ENCODE peak calls at places on chromosomes 13 and 19, in six cellular contexts. B is mesenchymal stem cell, P is IMR-90, V is H1, D is mesendoderm, E is trophoblast cell. T is an unnamed sample.

GRCh38 chr19:49390978-49391304 is 2.9 kb downstream of the KASH5 start:
- DNase-seq in V (no peak), E (no peak), B (no peak), D (no peak), P (no peak), T (no peak)

GRCh38 chr19:45250832-45251451 is at the start of gene MARK4:
- DNase-seq in B (peak; percentile 61), P (peak; percentile 34), E (peak; percentile 10), V (no peak), D (peak; percentile 51), T (peak; percentile 55)

GRCh38 chr19:5635427-5635826 is 12.5 kb downstream of the SAFB start:
- DNase-seq in D (no peak), B (no peak), E (no peak), V (no peak), P (no peak), T (no peak)

GRCh38 chr13:100234524-100235136 is 145.7 kb downstream of the PCCA start:
- DNase-seq in V (no peak), D (peak; percentile 45), P (peak; percentile 55), E (no peak), B (peak; percentile 15), T (no peak)

GRCh38 chr13:85373322-85373721 is 425.9 kb downstream of the SLITRK6 start:
- DNase-seq in P (no peak), V (no peak), D (no peak), B (no peak), E (no peak), T (no peak)

GRCh38 chr19:49512970-49513745 is 697 bp downstream of the FCGRT start:
- DNase-seq in V (no peak), E (no peak), D (peak; percentile 56), P (no peak), B (peak; percentile 40), T (peak; percentile 53)

GRCh38 chr13:87123987-87124784 is 547.0 kb upstream of the SLITRK5 start:
- DNase-seq in P (peak; percentile 100), E (peak; percentile 69), V (peak; percentile 19), D (peak; percentile 94), B (peak; percentile 100), T (peak; percentile 8)

GRCh38 chr13:44710576-44710975 is 134.4 kb upstream of the TSC22D1 start:
- DNase-seq in B (peak; percentile 77), P (peak; percentile 96), V (no peak), E (no peak), D (peak; percentile 44), T (no peak)

GRCh38 chr19:11125994-11126685 is 29.4 kb downstream of the SPC24 start:
- DNase-seq in V (no peak), D (peak; percentile 90), P (peak; percentile 64), B (peak; percentile 85), E (peak; percentile 91), T (peak; percentile 65)

GRCh38 chr13:47184311-47184710 is 287.5 kb upstream of the HTR2A start:
- DNase-seq in E (no peak), P (peak; percentile 4), V (no peak), B (no peak), D (no peak), T (no peak)

GRCh38 chr19:956747-957451 is 27.2 kb upstream of the WDR18 start:
- DNase-seq in P (peak; percentile 36), D (peak; percentile 92), V (no peak), B (peak; percentile 78), E (peak; percentile 90), T (peak; percentile 94)

GRCh38 chr19:478236-478888 is 17.5 kb upstream of the SHC2 start:
- DNase-seq in E (no peak), D (no peak), V (no peak), P (no peak), B (no peak), T (no peak)

GRCh38 chr19:8488351-8488750 is 14.1 kb downstream of the PRAM1 start:
- DNase-seq in P (no peak), V (no peak), E (no peak), B (no peak), D (no peak), T (peak; percentile 75)

GRCh38 chr13:97875911-97876310 is 77.6 kb upstream of the IPO5 start:
- DNase-seq in E (no peak), P (no peak), B (no peak), V (no peak), D (no peak), T (no peak)

GRCh38 chr13:111480976-111481375 is 160.5 kb downstream of the TEX29 start:
- DNase-seq in P (no peak), E (no peak), D (no peak), V (no peak), B (no peak), T (no peak)

GRCh38 chr13:21077360-21078353 is 16.3 kb upstream of the LATS2 start:
- DNase-seq in V (no peak), D (no peak), P (no peak), E (no peak), B (no peak), T (no peak)

GRCh38 chr19:3768748-3769099 is 3.3 kb downstream of the RAX2 start:
- DNase-seq in D (no peak), E (no peak), B (no peak), V (no peak), P (no peak), T (no peak)
- H3K23ac ChIP-seq in D (no peak overlapping the region), E (no peak overlapping the region), B (no peak overlapping the region), V (no peak overlapping the region), P (no peak overlapping the region), T (no peak overlapping the region)

DNA sequence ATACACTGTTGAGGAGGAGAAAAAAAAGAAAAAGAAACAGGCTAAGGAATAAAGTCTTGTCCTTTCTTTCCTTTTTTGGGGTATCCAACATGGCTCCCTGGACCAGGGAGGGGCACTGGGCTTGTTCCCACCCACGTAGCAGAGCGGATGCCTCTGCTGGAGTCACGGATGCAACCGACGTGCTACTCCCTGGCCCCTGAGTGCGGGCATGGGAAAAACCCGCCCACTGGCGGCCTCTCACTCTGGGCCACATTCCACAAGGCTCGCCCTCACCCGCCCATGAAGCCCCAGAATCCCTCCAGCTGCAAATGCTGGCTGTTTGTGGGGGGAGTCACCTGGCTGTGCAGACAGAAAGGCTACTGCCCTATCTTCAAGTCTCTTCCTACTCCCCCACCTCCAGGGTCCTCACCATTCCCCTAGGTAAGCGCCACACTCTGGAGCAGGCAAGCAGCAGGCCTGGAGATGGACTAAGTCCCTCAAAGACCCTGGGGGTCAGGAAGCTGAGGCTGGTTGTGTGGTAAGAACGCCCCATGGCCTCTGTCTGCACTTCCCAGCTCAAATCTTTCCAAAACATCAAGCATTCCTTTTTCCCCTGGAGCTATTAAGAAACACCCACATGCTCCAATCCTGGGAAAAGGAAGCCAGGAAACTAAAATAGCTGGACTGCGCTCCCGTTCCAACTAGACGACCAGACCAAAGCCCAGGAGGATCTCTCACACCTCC is 17.8 kb upstream of the EPHX3 start:
- DNase-seq in B (peak; percentile 81), P (peak; percentile 95), E (peak; percentile 68), V (no peak), D (no peak), T (no peak)
- H3K4me3 ChIP-seq in B (no peak overlapping the region), P (no peak overlapping the region), E (no peak overlapping the region), V (no peak overlapping the region), D (no peak overlapping the region), T (no peak overlapping the region)

GRCh38 chr13:113049521-113049941 is 56.1 kb upstream of the F7 start:
- DNase-seq in V (no peak), E (no peak), B (no peak), D (no peak), P (no peak), T (no peak)

GRCh38 chr13:113048766-113049165 is 56.8 kb upstream of the F7 start:
- DNase-seq in P (no peak), B (no peak), V (no peak), D (no peak), E (no peak), T (no peak)

GRCh38 chr13:113050856-113051431 is 54.6 kb upstream of the F7 start:
- DNase-seq in B (no peak), V (no peak), E (no peak), D (peak; percentile 16), P (no peak), T (no peak)

GRCh38 chr13:113051641-113052040 is 54.0 kb upstream of the F7 start:
- DNase-seq in V (no peak), P (no peak), B (no peak), D (no peak), E (no peak), T (no peak)

GRCh38 chr13:113049981-113050380 is 55.6 kb upstream of the F7 start:
- DNase-seq in P (no peak), V (no peak), B (no peak), D (no peak), E (no peak), T (no peak)
- H3K23ac ChIP-seq in P (no peak overlapping the region), V (no peak overlapping the region), B (no peak overlapping the region), D (no peak overlapping the region), E (no peak overlapping the region), T (no peak overlapping the region)

GRCh38 chr13:24927810-24928404 is 163.9 kb downstream of the RNF17 start:
- DNase-seq in E (no peak), D (peak; percentile 52), V (no peak), P (no peak), B (no peak), T (no peak)
- H3K4me3 ChIP-seq in E (no peak overlapping the region), D (no peak overlapping the region), V (no peak overlapping the region), P (no peak overlapping the region), B (no peak overlapping the region), T (no peak overlapping the region)

GRCh38 chr19:42989851-42990250 is 36.4 kb downstream of the PSG11 start:
- DNase-seq in B (no peak), E (no peak), V (no peak), P (no peak), D (no peak), T (no peak)

GRCh38 chr19:42985588-42985987 is 40.7 kb downstream of the PSG11 start:
- DNase-seq in V (no peak), D (no peak), B (no peak), P (peak; percentile 21), E (no peak), T (no peak)
- H3K23ac ChIP-seq in V (no peak overlapping the region), D (no peak overlapping the region), B (no peak overlapping the region), P (peak overlapping the region; percentile 18), E (no peak overlapping the region), T (no peak overlapping the region)

T was measured in neuronal stem cell.